ENCODE peak calls at places on chromosome 10, in six cellular contexts. X is activated naive CD4-positive, alpha-beta T cell treated with anti-CD3 and anti-CD28 coated beads, Interleukin-2, amount 10 ng/mL, durations not matched to agents 7 days and 5 days; B is EH; F is GDM1; A is hypothalamus; L is fibroblast of mammary gland. Z is an unnamed sample.

GRCh38 chr10:17910144-17910789 is 41.5 kb upstream of the SLC39A12 start:
- DNase-seq in A (no peak), X (no peak), B (peak), F (peak), L (peak), Z (no peak)

GRCh38 chr10:96352587-96352986 is 6.2 kb downstream of the OPALIN start:
- DNase-seq in B (no peak), X (no peak), A (no peak), L (no peak), F (no peak), Z (no peak)

GRCh38 chr10:42939237-42939636 is 137.6 kb upstream of the RET start:
- DNase-seq in B (no peak), A (no peak), L (no peak), X (no peak), F (no peak), Z (no peak)

GRCh38 chr10:128714240-128714639 is 588.0 kb upstream of the MKI67 start:
- DNase-seq in L (no peak), X (no peak), F (no peak), A (no peak), B (no peak), Z (no peak)

GRCh38 chr10:69272620-69273019 is 5.7 kb upstream of the HK1 start:
- DNase-seq in X (no peak), F (no peak), B (peak), A (no peak), L (no peak), Z (no peak)

GRCh38 chr10:98252451-98252850 is 15.5 kb downstream of the LOXL4 start:
- DNase-seq in X (no peak), B (no peak), F (no peak), L (no peak), A (no peak), Z (no peak)

GRCh38 chr10:98006266-98006665 is 24.2 kb downstream of the CRTAC1 start:
- DNase-seq in B (no peak), F (no peak), A (no peak), L (no peak), X (no peak), Z (no peak)

GRCh38 chr10:283916-284356 is 148.7 kb downstream of the ZMYND11 start:
- DNase-seq in A (no peak), L (no peak), B (no peak), X (no peak), F (no peak), Z (no peak)

GRCh38 chr10:124521429-124521871 is 59.8 kb downstream of the LHPP start:
- DNase-seq in F (no peak), L (no peak), A (peak), B (no peak), X (no peak), Z (peak)

GRCh38 chr10:87775766-87776165 is 42.3 kb downstream of the ATAD1 start:
- DNase-seq in B (peak), F (no peak), L (peak), A (no peak), X (no peak), Z (no peak)

GRCh38 chr10:103763374-103764202 is 91.8 kb downstream of the SH3PXD2A start:
- DNase-seq in B (peak), X (peak), L (no peak), A (no peak), F (peak), Z (no peak)

GRCh38 chr10:9535744-9536143 is 1481.3 kb downstream of the GATA3 start:
- DNase-seq in X (no peak), B (no peak), F (no peak), A (no peak), L (no peak), Z (no peak)

GRCh38 chr10:77245953-77246352 is 391.7 kb downstream of the KCNMA1 start:
- DNase-seq in B (peak), L (peak), A (no peak), X (no peak), F (no peak), Z (no peak)

GRCh38 chr10:87038786-87039185 is 18.7 kb downstream of the FAM25A start:
- DNase-seq in X (no peak), B (no peak), A (no peak), F (no peak), L (peak), Z (no peak)

GRCh38 chr10:69327463-69328345 is 49.4 kb downstream of the HK1 start:
- DNase-seq in L (peak), X (peak), F (no peak), B (peak), A (peak), Z (peak)

GRCh38 chr10:70773461-70773860 is 11.7 kb downstream of the TBATA start:
- DNase-seq in X (no peak), B (no peak), L (no peak), A (no peak), F (no peak), Z (no peak)

GRCh38 chr10:122863796-122864592 is 15.4 kb downstream of the FAM24B start:
- DNase-seq in L (peak), B (no peak), A (no peak), F (no peak), X (no peak), Z (no peak)

GRCh38 chr10:61975107-61975932 is 73.8 kb downstream of the ARID5B start:
- DNase-seq in A (no peak), L (peak), X (no peak), B (peak), F (no peak), Z (no peak)

GRCh38 chr10:116974442-116975005 is 30.5 kb downstream of the SHTN1 start:
- DNase-seq in B (peak), X (no peak), A (no peak), F (no peak), L (peak), Z (no peak)

GRCh38 chr10:107687702-107688101 is 523.2 kb upstream of the SORCS1 start:
- DNase-seq in B (peak), A (no peak), L (peak), F (no peak), X (no peak), Z (no peak)

GRCh38 chr10:16352146-16352545 is 84.7 kb upstream of the PTER start:
- DNase-seq in B (no peak), F (no peak), L (no peak), A (no peak), X (no peak), Z (no peak)

GRCh38 chr10:104072786-104073185 is 12.9 kb downstream of the COL17A1 start:
- DNase-seq in A (no peak), L (peak), F (no peak), B (peak), X (no peak), Z (no peak)

GRCh38 chr10:111739160-111739712 is 444.3 kb downstream of the GPAM start:
- DNase-seq in L (no peak), X (no peak), A (no peak), F (no peak), B (no peak), Z (no peak)

GRCh38 chr10:24762966-24763623 is 39.4 kb upstream of the ARHGAP21 start:
- DNase-seq in F (no peak), A (no peak), X (no peak), L (no peak), B (peak), Z (no peak)

GRCh38 chr10:46530249-46531186 is 25.9 kb downstream of the GPRIN2 start:
- DNase-seq in A (no peak), B (peak), F (no peak), X (peak), L (peak), Z (no peak)

GRCh38 chr10:85105614-85106013 is 777.2 kb downstream of the CCSER2 start:
- DNase-seq in B (no peak), L (no peak), F (no peak), A (no peak), X (no peak), Z (no peak)

GRCh38 chr10:123584419-123584775 is 81.8 kb upstream of the GPR26 start:
- DNase-seq in F (no peak), B (no peak), X (no peak), L (no peak), A (no peak), Z (no peak)

GRCh38 chr10:122165492-122165832 is 105.6 kb upstream of the BTBD16 start:
- DNase-seq in L (no peak), F (no peak), X (no peak), B (no peak), A (no peak), Z (no peak)

GRCh38 chr10:102814873-102815661 is 22.1 kb downstream of the CYP17A1 start:
- DNase-seq in X (no peak), L (peak), A (no peak), F (no peak), B (peak), Z (no peak)

GRCh38 chr10:42952931-42953683 is 123.8 kb upstream of the RET start:
- DNase-seq in L (no peak), F (no peak), B (no peak), A (no peak), X (no peak), Z (no peak)

GRCh38 chr10:70478191-70479160 is at the start of gene PALD1:
- DNase-seq in X (peak), F (peak), B (peak), L (peak), A (peak), Z (no peak)

GRCh38 chr10:117534321-117535044 is 8.1 kb upstream of the EMX2 start:
- DNase-seq in A (no peak), F (no peak), B (no peak), X (no peak), L (no peak), Z (no peak)

GRCh38 chr10:23981520-23982309 is 227.2 kb upstream of the KIAA1217 start:
- DNase-seq in A (no peak), F (no peak), X (no peak), B (no peak), L (no peak), Z (no peak)

GRCh38 chr10:103499881-103500280 is 6.4 kb downstream of the NEURL1 start:
- DNase-seq in F (no peak), L (no peak), A (no peak), X (no peak), B (no peak), Z (peak)

GRCh38 chr10:95818663-95819062 is 62.7 kb downstream of the ENTPD1 start:
- DNase-seq in X (no peak), F (no peak), B (peak), L (peak), A (no peak), Z (no peak)

GRCh38 chr10:571643-572042 is 117.8 kb downstream of the DIP2C start:
- DNase-seq in F (no peak), L (peak), A (no peak), B (peak), X (no peak), Z (no peak)

GRCh38 chr10:98217793-98218192 is 50.2 kb downstream of the LOXL4 start:
- DNase-seq in X (no peak), F (no peak), A (no peak), B (no peak), L (no peak), Z (no peak)

GRCh38 chr10:4651404-4652037 is 174.5 kb upstream of the AKR1E2 start:
- DNase-seq in X (no peak), A (no peak), B (no peak), F (no peak), L (peak), Z (no peak)

GRCh38 chr10:69362471-69362954 is 54.2 kb downstream of the TACR2 start:
- DNase-seq in L (peak), X (peak), F (no peak), A (no peak), B (peak), Z (no peak)